ENCODE peak calls at places on chromosome 12, in eight cellular contexts. One of them, this sample, is unnamed. For H3K36me3, the result is how much of the 10 kb centered on the place peaks cover.

GRCh38 chr12:108689314-108690190 is 41.8 kb downstream of the CORO1C start:
- DNase-seq in PC-3: no peak
- DNase-seq in heart left ventricle: peak
- DNase-seq in heart right ventricle: peak
- DNase-seq in GM12878: no peak
- DNase-seq in ascending aorta: no peak
- DNase-seq in lung: no peak
- DNase-seq in IMR-90: peak
- DNase-seq in this sample: peak

GRCh38 chr12:30988086-30988485 is 61.5 kb downstream of the TSPAN11 start:
- DNase-seq in GM12878: no peak
- DNase-seq in heart left ventricle: no peak
- DNase-seq in ascending aorta: no peak
- DNase-seq in heart right ventricle: no peak
- DNase-seq in PC-3: no peak
- DNase-seq in IMR-90: no peak
- DNase-seq in lung: no peak
- DNase-seq in this sample: no peak

GRCh38 chr12:76878899-76879709 is at the start of gene CSRP2:
- DNase-seq in heart right ventricle: peak
- DNase-seq in ascending aorta: peak
- DNase-seq in PC-3: peak
- DNase-seq in lung: peak
- DNase-seq in GM12878: peak
- DNase-seq in heart left ventricle: peak
- DNase-seq in IMR-90: peak
- DNase-seq in this sample: peak

GRCh38 chr12:6635856-6636521 is at the start of gene LPAR5:
- DNase-seq in heart right ventricle: no peak
- DNase-seq in ascending aorta: no peak
- DNase-seq in heart left ventricle: no peak
- DNase-seq in GM12878: no peak
- DNase-seq in lung: no peak
- DNase-seq in IMR-90: no peak
- DNase-seq in PC-3: peak
- DNase-seq in this sample: no peak

GRCh38 chr12:62640910-62641448 is 174.4 kb downstream of the MON2 start:
- DNase-seq in ascending aorta: no peak
- DNase-seq in heart left ventricle: no peak
- DNase-seq in IMR-90: peak
- DNase-seq in lung: no peak
- DNase-seq in heart right ventricle: no peak
- DNase-seq in GM12878: peak
- DNase-seq in PC-3: peak
- DNase-seq in this sample: no peak

GRCh38 chr12:67471810-67472209 is 176.7 kb upstream of the DYRK2 start:
- DNase-seq in IMR-90: no peak
- DNase-seq in heart right ventricle: peak
- DNase-seq in lung: no peak
- DNase-seq in GM12878: no peak
- DNase-seq in PC-3: no peak
- DNase-seq in heart left ventricle: peak
- DNase-seq in ascending aorta: no peak
- DNase-seq in this sample: no peak

GRCh38 chr12:98220636-98221035 is 294.8 kb upstream of the TMPO start:
- DNase-seq in lung: no peak
- DNase-seq in heart left ventricle: no peak
- DNase-seq in ascending aorta: no peak
- DNase-seq in PC-3: no peak
- DNase-seq in GM12878: no peak
- DNase-seq in IMR-90: no peak
- DNase-seq in heart right ventricle: no peak
- DNase-seq in this sample: no peak

GRCh38 chr12:65875635-65876034 is 51.4 kb downstream of the HMGA2 start:
- DNase-seq in ascending aorta: no peak
- DNase-seq in lung: no peak
- DNase-seq in heart right ventricle: no peak
- DNase-seq in GM12878: no peak
- DNase-seq in heart left ventricle: no peak
- DNase-seq in PC-3: no peak
- DNase-seq in IMR-90: peak
- DNase-seq in this sample: no peak

GRCh38 chr12:117111386-117112267 is 12.4 kb upstream of the TESC start:
- DNase-seq in heart left ventricle: peak
- DNase-seq in lung: no peak
- DNase-seq in PC-3: no peak
- DNase-seq in heart right ventricle: no peak
- DNase-seq in IMR-90: no peak
- DNase-seq in ascending aorta: no peak
- DNase-seq in GM12878: no peak
- DNase-seq in this sample: no peak

GRCh38 chr12:125185740-125186470 is 120.7 kb downstream of the AACS start:
- DNase-seq in IMR-90: peak
- DNase-seq in heart right ventricle: peak
- DNase-seq in PC-3: peak
- DNase-seq in ascending aorta: peak
- DNase-seq in lung: peak
- DNase-seq in GM12878: no peak
- DNase-seq in heart left ventricle: peak
- DNase-seq in this sample: peak

GRCh38 chr12:25764892-25765291 is 193.6 kb upstream of the RASSF8 start:
- DNase-seq in PC-3: no peak
- DNase-seq in heart right ventricle: no peak
- DNase-seq in lung: no peak
- DNase-seq in heart left ventricle: no peak
- DNase-seq in IMR-90: no peak
- DNase-seq in ascending aorta: no peak
- DNase-seq in GM12878: no peak
- DNase-seq in this sample: no peak

GRCh38 chr12:76310110-76310509 is 38.1 kb downstream of the BBS10 start:
- DNase-seq in ascending aorta: no peak
- DNase-seq in IMR-90: peak
- DNase-seq in heart left ventricle: no peak
- DNase-seq in PC-3: peak
- DNase-seq in heart right ventricle: no peak
- DNase-seq in lung: no peak
- DNase-seq in GM12878: no peak
- DNase-seq in this sample: no peak

GRCh38 chr12:13116971-13117370 is 13.5 kb upstream of the GSG1 start:
- DNase-seq in lung: no peak
- DNase-seq in heart left ventricle: no peak
- DNase-seq in IMR-90: no peak
- DNase-seq in PC-3: no peak
- DNase-seq in ascending aorta: no peak
- DNase-seq in GM12878: no peak
- DNase-seq in heart right ventricle: no peak
- DNase-seq in this sample: no peak

GRCh38 chr12:108099085-108099484 is 30.0 kb upstream of the WSCD2 start:
- DNase-seq in GM12878: no peak
- DNase-seq in heart right ventricle: no peak
- DNase-seq in IMR-90: no peak
- DNase-seq in ascending aorta: no peak
- DNase-seq in PC-3: peak
- DNase-seq in heart left ventricle: no peak
- DNase-seq in lung: no peak
- DNase-seq in this sample: no peak

GRCh38 chr12:2198088-2198501 is 145.3 kb downstream of the CACNA1C start:
- DNase-seq in ascending aorta: no peak
- DNase-seq in lung: no peak
- DNase-seq in GM12878: no peak
- DNase-seq in PC-3: no peak
- DNase-seq in IMR-90: peak
- DNase-seq in heart right ventricle: peak
- DNase-seq in heart left ventricle: peak
- DNase-seq in this sample: no peak

GRCh38 chr12:52867636-52868035 is 18.8 kb upstream of the KRT78 start:
- DNase-seq in IMR-90: no peak
- DNase-seq in heart left ventricle: peak
- DNase-seq in GM12878: no peak
- DNase-seq in PC-3: no peak
- DNase-seq in heart right ventricle: peak
- DNase-seq in lung: no peak
- DNase-seq in ascending aorta: no peak
- DNase-seq in this sample: no peak

GRCh38 chr12:109885616-109886015 is 5.3 kb upstream of the GLTP start:
- DNase-seq in ascending aorta: no peak
- DNase-seq in PC-3: peak
- DNase-seq in IMR-90: peak
- DNase-seq in heart right ventricle: no peak
- DNase-seq in lung: no peak
- DNase-seq in heart left ventricle: no peak
- DNase-seq in GM12878: no peak
- DNase-seq in this sample: no peak

GRCh38 chr12:50055831-50056628 is 1.4 kb upstream of the ASIC1 start:
- DNase-seq in heart left ventricle: no peak
- DNase-seq in ascending aorta: no peak
- DNase-seq in heart right ventricle: peak
- DNase-seq in PC-3: peak
- DNase-seq in lung: peak
- DNase-seq in GM12878: no peak
- DNase-seq in IMR-90: peak
- DNase-seq in this sample: no peak

GRCh38 chr12:45886685-45887084 is 103.7 kb downstream of the SCAF11 start:
- DNase-seq in PC-3: no peak
- DNase-seq in ascending aorta: no peak
- DNase-seq in IMR-90: no peak
- DNase-seq in heart left ventricle: no peak
- DNase-seq in heart right ventricle: no peak
- DNase-seq in lung: no peak
- DNase-seq in GM12878: no peak
- DNase-seq in this sample: no peak

GRCh38 chr12:45895961-45896360 is 94.4 kb downstream of the SCAF11 start:
- DNase-seq in PC-3: no peak
- DNase-seq in IMR-90: no peak
- DNase-seq in lung: no peak
- DNase-seq in heart right ventricle: no peak
- DNase-seq in ascending aorta: no peak
- DNase-seq in GM12878: no peak
- DNase-seq in heart left ventricle: no peak
- DNase-seq in this sample: no peak

GRCh38 chr12:45887544-45887943 is 102.8 kb downstream of the SCAF11 start:
- DNase-seq in heart right ventricle: no peak
- DNase-seq in heart left ventricle: no peak
- DNase-seq in PC-3: no peak
- DNase-seq in lung: no peak
- DNase-seq in ascending aorta: no peak
- DNase-seq in GM12878: no peak
- DNase-seq in IMR-90: no peak
- DNase-seq in this sample: no peak

GRCh38 chr12:45893240-45893639 is 97.1 kb downstream of the SCAF11 start:
- DNase-seq in lung: no peak
- DNase-seq in PC-3: peak
- DNase-seq in heart right ventricle: no peak
- DNase-seq in IMR-90: peak
- DNase-seq in heart left ventricle: no peak
- DNase-seq in ascending aorta: no peak
- DNase-seq in GM12878: no peak
- DNase-seq in this sample: no peak

GRCh38 chr12:45890276-45890675 is 100.1 kb downstream of the SCAF11 start:
- DNase-seq in PC-3: no peak
- DNase-seq in heart right ventricle: no peak
- DNase-seq in GM12878: no peak
- DNase-seq in heart left ventricle: no peak
- DNase-seq in IMR-90: no peak
- DNase-seq in lung: no peak
- DNase-seq in ascending aorta: no peak
- DNase-seq in this sample: no peak
- TF ChIP-seq CTCF in PC-3: peak
- TF ChIP-seq CTCF in heart right ventricle: peak
- TF ChIP-seq CTCF in GM12878: no peak
- TF ChIP-seq CTCF in heart left ventricle: no peak
- TF ChIP-seq CTCF in IMR-90: no peak
- TF ChIP-seq CTCF in lung: no peak
- TF ChIP-seq CTCF in ascending aorta: no peak
- TF ChIP-seq CTCF in this sample: no peak

GRCh38 chr12:57178213-57178612 is 30.8 kb upstream of the LRP1-AS start:
- DNase-seq in IMR-90: no peak
- DNase-seq in heart left ventricle: no peak
- DNase-seq in GM12878: no peak
- DNase-seq in lung: no peak
- DNase-seq in ascending aorta: no peak
- DNase-seq in PC-3: no peak
- DNase-seq in heart right ventricle: no peak
- DNase-seq in this sample: no peak
- H3K36me3 ChIP-seq in IMR-90: half or more
- H3K36me3 ChIP-seq in heart left ventricle: half or more
- H3K36me3 ChIP-seq in GM12878: under half
- H3K36me3 ChIP-seq in lung: under half
- H3K36me3 ChIP-seq in ascending aorta: half or more
- H3K36me3 ChIP-seq in PC-3: under half
- H3K36me3 ChIP-seq in heart right ventricle: under half
- H3K36me3 ChIP-seq in this sample: under half

DNA sequence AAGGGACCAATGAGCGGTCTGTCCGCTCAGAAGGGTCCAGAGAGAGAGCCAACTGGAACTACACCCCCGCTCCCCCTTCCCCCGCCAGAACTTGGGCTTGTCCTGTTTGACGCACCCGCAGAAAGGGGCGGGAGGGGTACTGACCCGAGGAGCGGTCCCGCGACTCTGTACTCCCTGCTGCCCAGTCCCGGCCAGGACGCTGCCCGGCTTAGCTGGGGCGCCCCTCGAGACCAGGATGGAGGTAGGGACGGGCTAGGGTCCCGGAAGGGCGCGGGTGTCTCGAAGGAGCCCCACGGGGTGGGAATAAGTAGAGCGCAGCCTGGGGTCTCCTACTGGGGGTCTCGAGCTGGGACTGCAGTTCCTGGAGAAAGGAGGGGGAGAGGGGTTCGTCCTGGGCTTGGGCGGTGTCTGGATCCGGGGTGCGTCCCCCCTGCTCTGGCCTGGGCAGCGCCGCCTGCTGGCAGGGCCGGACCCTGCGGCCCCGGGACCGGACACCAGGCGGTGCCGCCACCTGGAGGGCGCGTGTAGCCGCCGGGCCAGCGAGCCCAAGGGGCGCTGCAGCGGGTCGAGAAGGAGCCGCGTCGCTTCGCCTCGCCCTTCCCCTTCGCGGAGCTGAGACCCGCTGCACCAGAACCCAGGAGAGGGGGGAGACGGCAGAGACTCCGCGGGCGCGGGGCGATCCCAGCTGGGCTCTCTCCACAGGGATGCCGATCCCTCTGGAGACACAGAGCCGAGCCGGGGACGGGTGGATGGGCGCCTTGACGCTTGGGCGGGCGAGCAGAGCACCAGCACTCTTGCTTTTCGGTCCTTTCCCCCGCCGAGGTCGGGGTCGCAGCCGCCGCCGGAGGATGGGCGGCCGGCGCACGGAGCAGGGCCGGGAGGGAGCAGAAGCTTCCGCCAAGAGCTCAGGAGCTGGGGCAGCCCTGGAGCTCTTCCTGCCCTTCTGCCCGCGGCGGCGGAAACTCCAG is 3.7 kb upstream of the CACNB3 start:
- DNase-seq in GM12878: peak
- DNase-seq in PC-3: peak
- DNase-seq in heart left ventricle: peak
- DNase-seq in IMR-90: peak
- DNase-seq in lung: peak
- DNase-seq in heart right ventricle: peak
- DNase-seq in ascending aorta: peak
- DNase-seq in this sample: peak
- TF ChIP-seq CTCF in GM12878: peak
- TF ChIP-seq CTCF in PC-3: peak
- TF ChIP-seq CTCF in heart left ventricle: peak
- TF ChIP-seq CTCF in IMR-90: peak
- TF ChIP-seq CTCF in lung: peak
- TF ChIP-seq CTCF in heart right ventricle: no peak
- TF ChIP-seq CTCF in ascending aorta: peak
- TF ChIP-seq CTCF in this sample: peak

GRCh38 chr12:47814539-47815170 is 5.0 kb downstream of the HDAC7 start:
- DNase-seq in heart left ventricle: no peak
- DNase-seq in ascending aorta: no peak
- DNase-seq in heart right ventricle: no peak
- DNase-seq in lung: no peak
- DNase-seq in PC-3: no peak
- DNase-seq in GM12878: no peak
- DNase-seq in IMR-90: no peak
- DNase-seq in this sample: no peak
- H3K36me3 ChIP-seq in heart left ventricle: under half
- H3K36me3 ChIP-seq in ascending aorta: under half
- H3K36me3 ChIP-seq in heart right ventricle: under half
- H3K36me3 ChIP-seq in lung: under half
- H3K36me3 ChIP-seq in PC-3: under half
- H3K36me3 ChIP-seq in GM12878: under half
- H3K36me3 ChIP-seq in IMR-90: under half
- H3K36me3 ChIP-seq in this sample: under half